ENCODE peak calls at places on chromosomes 1 and 21, in five cellular contexts. N is A549, A is suprapubic skin, Z is HepG2, B is stomach. H is an unnamed sample.

GRCh38 chr1:241627453-241628329 is 12.5 kb downstream of the CHML start:
- DNase-seq in A (no peak), B (no peak), Z (peak; percentile 60), N (peak; percentile 60), H (no peak)

GRCh38 chr1:212229654-212230053 is 55.6 kb upstream of the PPP2R5A start:
- DNase-seq in N (no peak), A (no peak), B (no peak), Z (no peak), H (no peak)

GRCh38 chr1:54986532-54986931 is 6.1 kb downstream of the TMEM61 start:
- DNase-seq in A (no peak), Z (no peak), N (no peak), B (no peak), H (no peak)

GRCh38 chr1:207459008-207459407 is 4.9 kb downstream of the CR2 start:
- DNase-seq in A (no peak), B (no peak), N (no peak), Z (no peak), H (no peak)

GRCh38 chr1:166354411-166354810 is 187.6 kb upstream of the FAM78B start:
- DNase-seq in B (no peak), A (no peak), Z (peak; percentile 15), N (no peak), H (no peak)

GRCh38 chr1:109864960-109865611 is 45.6 kb upstream of the CSF1 start:
- DNase-seq in N (no peak), A (no peak), B (no peak), Z (no peak), H (no peak)

GRCh38 chr1:222283147-222283768 is 264.6 kb downstream of the HHIPL2 start:
- DNase-seq in Z (no peak), A (no peak), B (no peak), N (no peak), H (peak; percentile 6)

GRCh38 chr1:165053273-165053835 is 303.2 kb downstream of the LMX1A start:
- DNase-seq in B (no peak), A (no peak), Z (no peak), N (no peak), H (no peak)

GRCh38 chr1:155133799-155134281 is 1.8 kb upstream of the SLC50A1 start:
- DNase-seq in A (no peak), N (no peak), Z (peak; percentile 54), B (no peak), H (no peak)

GRCh38 chr1:209627349-209628196 is 24.7 kb downstream of the LAMB3 start:
- DNase-seq in Z (peak; percentile 46), N (peak; percentile 68), A (no peak), B (peak; percentile 79), H (peak; percentile 63)

GRCh38 chr21:34545079-34545884 is 33.3 kb upstream of the KCNE1 start:
- DNase-seq in A (no peak), N (peak; percentile 7), Z (peak; percentile 62), B (no peak), H (peak; percentile 81)

GRCh38 chr21:24428539-24429186 is 1178.6 kb downstream of the MRPL39 start:
- DNase-seq in N (no peak), A (no peak), Z (no peak), B (no peak), H (no peak)

GRCh38 chr1:212525479-212526110 is 83.0 kb upstream of the ATF3 start:
- DNase-seq in A (no peak), N (no peak), B (no peak), Z (no peak), H (no peak)

GRCh38 chr1:43766818-43767525 is 59.6 kb downstream of the ST3GAL3 start:
- DNase-seq in B (no peak), N (no peak), A (no peak), Z (no peak), H (no peak)

GRCh38 chr1:19934336-19934735 is 10.9 kb upstream of the PLA2G2E start:
- DNase-seq in B (no peak), Z (no peak), A (no peak), N (no peak), H (no peak)

GRCh38 chr1:155251566-155251965 is 3.7 kb downstream of the ENTREP3 start:
- DNase-seq in Z (no peak), A (no peak), N (no peak), B (no peak), H (no peak)

GRCh38 chr1:96927125-96927524 is 205.5 kb downstream of the PTBP2 start:
- DNase-seq in A (no peak), Z (no peak), N (no peak), B (no peak), H (no peak)

GRCh38 chr1:68958957-68959356 is 462.1 kb upstream of the DEPDC1 start:
- DNase-seq in B (no peak), A (no peak), Z (no peak), N (no peak), H (no peak)

GRCh38 chr1:44327679-44328491 is 27.2 kb downstream of the ERI3 start:
- DNase-seq in Z (peak; percentile 86), N (peak; percentile 93), B (peak; percentile 79), A (peak; percentile 94), H (no peak)

GRCh38 chr1:245156041-245156735 is 1.4 kb downstream of the KIF26B start:
- DNase-seq in N (peak; percentile 94), A (peak; percentile 89), B (peak; percentile 91), Z (peak; percentile 50), H (peak; percentile 89)

GRCh38 chr21:37348664-37349063 is 17.9 kb upstream of the DYRK1A start:
- DNase-seq in B (no peak), Z (no peak), A (no peak), N (no peak), H (no peak)

GRCh38 chr1:46581685-46582455 is 22.2 kb downstream of the MKNK1 start:
- DNase-seq in B (no peak), A (no peak), N (no peak), Z (no peak), H (no peak)

GRCh38 chr1:32771561-32772280 is 45.4 kb downstream of the YARS1 start:
- DNase-seq in B (no peak), A (no peak), N (no peak), Z (no peak), H (peak; percentile 73)

GRCh38 chr21:37145635-37146111 is 72.6 kb downstream of the TTC3 start:
- DNase-seq in A (no peak), N (no peak), Z (no peak), B (no peak), H (no peak)

GRCh38 chr1:40243371-40243770 is 4.4 kb upstream of the TMCO2 start:
- DNase-seq in N (no peak), B (no peak), Z (no peak), A (no peak), H (no peak)

GRCh38 chr1:174965006-174965971 is 34.5 kb upstream of the CACYBP start:
- DNase-seq in Z (no peak), N (no peak), A (no peak), B (peak; percentile 32), H (no peak)

GRCh38 chr1:200729863-200730262 is 8.8 kb upstream of the CAMSAP2 start:
- DNase-seq in A (no peak), Z (no peak), N (no peak), B (no peak), H (no peak)

GRCh38 chr1:24486296-24487065 is 16.2 kb upstream of the RCAN3 start:
- DNase-seq in N (no peak), Z (no peak), B (no peak), A (peak; percentile 48), H (no peak)

GRCh38 chr1:89581859-89582258 is 51.1 kb upstream of the LRRC8C start:
- DNase-seq in A (no peak), B (no peak), N (no peak), Z (no peak), H (no peak)

GRCh38 chr1:27862671-27863551 is 9.4 kb upstream of the THEMIS2 start:
- DNase-seq in A (no peak), N (no peak), B (no peak), Z (no peak), H (peak; percentile 86)
- TF ChIP-seq EP300 in A (no peak), N (no peak), B (no peak), Z (no peak), H (peak; percentile 65)

DNA sequence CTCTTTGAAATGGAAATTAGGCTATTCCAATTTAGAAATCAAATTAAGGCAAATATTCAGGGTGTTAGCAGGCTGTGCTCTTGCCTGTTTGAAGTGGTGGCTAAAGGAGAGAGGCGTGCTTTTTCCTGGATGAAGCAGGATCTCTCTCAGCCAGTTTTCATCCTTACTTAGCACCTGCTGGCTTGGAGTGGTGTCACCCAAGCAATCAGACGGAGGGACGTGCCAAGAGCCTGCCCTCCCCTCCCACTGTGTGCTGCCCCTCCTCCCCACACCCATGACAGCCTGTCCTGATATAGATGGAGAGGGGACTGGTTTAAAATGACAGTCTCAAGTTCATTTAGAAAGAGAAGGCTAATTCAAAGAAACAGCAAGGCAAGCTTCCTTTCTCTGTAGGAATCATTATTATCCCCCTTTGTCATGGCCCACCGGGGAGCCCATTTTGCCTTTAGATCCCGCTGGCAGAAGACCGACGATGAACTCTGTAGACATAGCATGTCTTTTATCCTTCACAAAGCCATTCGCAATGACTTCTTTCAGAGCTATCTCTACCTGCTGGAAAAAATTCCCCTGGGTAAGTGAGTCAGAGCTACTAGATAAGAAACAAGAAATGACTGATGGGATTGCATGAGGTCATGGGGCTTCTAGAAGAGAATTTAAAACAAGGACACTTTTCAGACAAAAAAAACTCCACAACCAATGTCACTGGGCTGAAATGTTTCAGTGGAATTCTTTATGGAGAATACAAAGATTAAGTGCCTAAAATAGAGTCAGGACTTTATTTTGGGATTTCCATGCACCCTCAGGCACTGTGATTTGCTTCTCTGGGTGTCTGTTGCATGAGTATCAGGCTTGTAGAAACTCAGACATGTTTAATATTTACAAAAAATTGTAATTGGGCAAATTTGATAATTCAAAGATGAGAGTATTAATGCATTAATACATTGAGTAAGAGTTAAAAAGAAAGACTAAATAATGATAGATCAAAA is at the start of gene NTMT2:
- DNase-seq in A (no peak), Z (peak; percentile 1), B (no peak), N (no peak), H (no peak)
- TF ChIP-seq EP300 in A (no peak), Z (no peak), B (no peak), N (no peak), H (no peak)

GRCh38 chr21:20551939-20552338 is 446.3 kb upstream of the NCAM2 start:
- DNase-seq in B (no peak), Z (no peak), N (no peak), A (no peak), H (no peak)
- TF ChIP-seq EP300 in B (no peak), Z (no peak), N (no peak), A (no peak), H (no peak)

GRCh38 chr1:236476019-236476418 is 47.8 kb upstream of the LGALS8 start:
- DNase-seq in A (no peak), Z (no peak), B (no peak), N (no peak), H (no peak)
- TF ChIP-seq EP300 in A (no peak), Z (no peak), B (no peak), N (no peak), H (no peak)

DNA sequence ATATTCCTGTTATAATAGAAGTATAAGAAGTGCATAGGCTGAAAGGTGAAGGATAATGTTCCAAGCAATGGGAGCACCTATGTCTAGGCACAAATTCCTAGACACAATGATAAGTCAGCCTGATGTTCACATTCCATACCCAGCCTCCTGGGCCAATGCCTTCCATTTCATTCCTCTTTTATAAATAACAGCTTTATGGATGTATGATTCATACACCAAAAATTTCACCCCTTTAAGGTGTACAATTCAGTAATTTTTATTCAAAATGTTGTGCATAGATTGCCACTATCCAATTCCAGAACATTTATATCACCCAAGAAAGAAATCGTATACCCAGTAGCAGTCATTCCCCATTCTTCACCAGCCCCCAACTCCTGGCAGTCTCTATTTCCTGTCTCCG is 118.8 kb downstream of the BRINP2 start:
- DNase-seq in N (no peak), B (no peak), A (no peak), Z (no peak), H (no peak)
- TF ChIP-seq EP300 in N (no peak), B (no peak), A (no peak), Z (no peak), H (no peak)